ENCODE peak calls at places on chromosome 11, in five cellular contexts. One of them, this sample, is unnamed.
A peak's percentile ranks its signal among the peaks of the same experiment; 100 is the strongest.

GRCh38 chr11:44823920-44824704 is 97.3 kb downstream of the TSPAN18 start:
- DNase-seq in neural progenitor cell: peak; percentile 96
- DNase-seq in suprapubic skin: no peak
- DNase-seq in right cardiac atrium: peak; percentile 48
- DNase-seq in PC-3: no peak
- DNase-seq in this sample: no peak

GRCh38 chr11:134229131-134229790 is 4.8 kb downstream of the VPS26B start:
- DNase-seq in neural progenitor cell: no peak
- DNase-seq in suprapubic skin: no peak
- DNase-seq in right cardiac atrium: no peak
- DNase-seq in PC-3: no peak
- DNase-seq in this sample: no peak

GRCh38 chr11:17593466-17594245 is 46.6 kb downstream of the OTOG start:
- DNase-seq in neural progenitor cell: no peak
- DNase-seq in suprapubic skin: peak; percentile 68
- DNase-seq in right cardiac atrium: no peak
- DNase-seq in PC-3: no peak
- DNase-seq in this sample: no peak

GRCh38 chr11:8331767-8332166 is 68.1 kb upstream of the LMO1 start:
- DNase-seq in neural progenitor cell: no peak
- DNase-seq in suprapubic skin: no peak
- DNase-seq in right cardiac atrium: no peak
- DNase-seq in PC-3: no peak
- DNase-seq in this sample: no peak

GRCh38 chr11:44269369-44270351 is 40.3 kb downstream of the ALX4 start:
- DNase-seq in neural progenitor cell: no peak
- DNase-seq in suprapubic skin: peak; percentile 40
- DNase-seq in right cardiac atrium: peak; percentile 32
- DNase-seq in PC-3: no peak
- DNase-seq in this sample: no peak

GRCh38 chr11:70746351-70746750 is 348.0 kb downstream of the CTTN start:
- DNase-seq in neural progenitor cell: no peak
- DNase-seq in suprapubic skin: no peak
- DNase-seq in right cardiac atrium: no peak
- DNase-seq in PC-3: no peak
- DNase-seq in this sample: no peak

GRCh38 chr11:92302766-92303165 is 78.1 kb downstream of the FAT3 start:
- DNase-seq in neural progenitor cell: no peak
- DNase-seq in suprapubic skin: no peak
- DNase-seq in right cardiac atrium: no peak
- DNase-seq in PC-3: no peak
- DNase-seq in this sample: no peak

GRCh38 chr11:129855086-129855485 is 39.4 kb downstream of the TMEM45B start:
- DNase-seq in neural progenitor cell: no peak
- DNase-seq in suprapubic skin: no peak
- DNase-seq in right cardiac atrium: no peak
- DNase-seq in PC-3: peak; percentile 84
- DNase-seq in this sample: no peak

GRCh38 chr11:77710358-77710757 is 72.8 kb upstream of the CLNS1A start:
- DNase-seq in neural progenitor cell: no peak
- DNase-seq in suprapubic skin: no peak
- DNase-seq in right cardiac atrium: no peak
- DNase-seq in PC-3: peak; percentile 64
- DNase-seq in this sample: no peak

GRCh38 chr11:77155082-77155475 is 27.0 kb downstream of the MYO7A start:
- DNase-seq in neural progenitor cell: no peak
- DNase-seq in suprapubic skin: no peak
- DNase-seq in right cardiac atrium: no peak
- DNase-seq in PC-3: no peak
- DNase-seq in this sample: no peak

GRCh38 chr11:86151188-86152005 is 82.5 kb upstream of the PICALM start:
- DNase-seq in neural progenitor cell: peak; percentile 39
- DNase-seq in suprapubic skin: no peak
- DNase-seq in right cardiac atrium: peak; percentile 41
- DNase-seq in PC-3: peak; percentile 47
- DNase-seq in this sample: no peak

GRCh38 chr11:46338636-46338987 is 8.7 kb upstream of the DGKZ start:
- DNase-seq in neural progenitor cell: no peak
- DNase-seq in suprapubic skin: no peak
- DNase-seq in right cardiac atrium: no peak
- DNase-seq in PC-3: peak; percentile 12
- DNase-seq in this sample: no peak

GRCh38 chr11:6414874-6415328 is 4.0 kb downstream of the APBB1 start:
- DNase-seq in neural progenitor cell: no peak
- DNase-seq in suprapubic skin: no peak
- DNase-seq in right cardiac atrium: no peak
- DNase-seq in PC-3: no peak
- DNase-seq in this sample: no peak

GRCh38 chr11:120471131-120471530 is 40.4 kb upstream of the GRIK4 start:
- DNase-seq in neural progenitor cell: no peak
- DNase-seq in suprapubic skin: no peak
- DNase-seq in right cardiac atrium: no peak
- DNase-seq in PC-3: peak; percentile 13
- DNase-seq in this sample: no peak

GRCh38 chr11:45658292-45658991 is 7.0 kb downstream of the CHST1 start:
- DNase-seq in neural progenitor cell: peak; percentile 66
- DNase-seq in suprapubic skin: no peak
- DNase-seq in right cardiac atrium: peak; percentile 87
- DNase-seq in PC-3: no peak
- DNase-seq in this sample: peak; percentile 63

GRCh38 chr11:69801513-69802335 is 17.5 kb downstream of the FGF3 start:
- DNase-seq in neural progenitor cell: peak; percentile 71
- DNase-seq in suprapubic skin: no peak
- DNase-seq in right cardiac atrium: no peak
- DNase-seq in PC-3: peak; percentile 53
- DNase-seq in this sample: peak; percentile 63

GRCh38 chr11:45094958-45095690 is 51.3 kb upstream of the PRDM11 start:
- DNase-seq in neural progenitor cell: no peak
- DNase-seq in suprapubic skin: peak; percentile 50
- DNase-seq in right cardiac atrium: no peak
- DNase-seq in PC-3: no peak
- DNase-seq in this sample: no peak

GRCh38 chr11:43943931-43944751 is 1.7 kb downstream of the C11orf96 start:
- DNase-seq in neural progenitor cell: peak; percentile 42
- DNase-seq in suprapubic skin: no peak
- DNase-seq in right cardiac atrium: no peak
- DNase-seq in PC-3: peak; percentile 30
- DNase-seq in this sample: peak; percentile 30

GRCh38 chr11:119888119-119888518 is 159.1 kb upstream of the NECTIN1 start:
- DNase-seq in neural progenitor cell: no peak
- DNase-seq in suprapubic skin: no peak
- DNase-seq in right cardiac atrium: no peak
- DNase-seq in PC-3: no peak
- DNase-seq in this sample: no peak

GRCh38 chr11:71543866-71544265 is 4.4 kb upstream of the KRTAP5-9 start:
- DNase-seq in neural progenitor cell: no peak
- DNase-seq in suprapubic skin: no peak
- DNase-seq in right cardiac atrium: no peak
- DNase-seq in PC-3: no peak
- DNase-seq in this sample: no peak

DNA sequence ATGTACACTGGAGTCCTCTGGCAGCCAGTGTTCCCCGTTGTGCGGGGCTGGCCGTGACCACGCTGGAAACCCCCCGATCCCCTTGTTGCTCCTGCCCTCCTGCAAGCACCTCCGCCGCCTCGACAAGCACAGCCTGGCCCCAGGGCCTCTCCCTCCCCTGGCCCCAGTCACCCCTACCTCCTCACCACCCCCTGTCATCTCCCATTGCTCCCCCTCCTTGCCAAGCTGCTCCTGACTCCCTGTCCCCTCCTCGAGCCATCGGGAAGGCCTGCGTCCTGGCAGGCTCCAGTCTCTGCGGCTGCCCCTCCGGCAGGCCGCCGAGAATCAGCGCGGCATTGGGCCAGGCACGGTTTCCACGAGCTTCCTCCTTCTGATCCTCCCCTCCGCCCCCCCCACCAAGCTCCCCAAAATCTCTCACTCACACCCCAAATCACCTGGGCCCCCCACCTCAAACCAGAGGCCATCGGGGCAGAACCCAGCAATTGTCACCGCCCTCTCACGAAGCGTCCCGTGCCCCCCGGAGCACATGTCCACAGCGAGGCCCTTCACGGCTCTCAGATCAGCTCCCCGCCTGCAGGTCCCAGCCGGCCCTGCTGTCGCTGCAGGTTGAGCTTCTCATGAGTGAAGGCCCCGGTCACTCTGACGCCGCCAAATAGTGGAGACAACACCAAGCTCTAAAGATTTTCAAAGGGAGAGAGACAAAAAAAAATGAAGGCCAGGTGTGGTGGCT is 5.7 kb upstream of the LSP1 start:
- DNase-seq in neural progenitor cell: no peak
- DNase-seq in suprapubic skin: no peak
- DNase-seq in right cardiac atrium: no peak
- DNase-seq in PC-3: no peak
- DNase-seq in this sample: no peak
- H3K4me1 ChIP-seq in neural progenitor cell: no peaks in the 10 kb centered on the region
- H3K4me1 ChIP-seq in suprapubic skin: peaks cover 25% of the 10 kb centered on the region
- H3K4me1 ChIP-seq in right cardiac atrium: no peaks in the 10 kb centered on the region
- H3K4me1 ChIP-seq in PC-3: no peaks in the 10 kb centered on the region
- H3K4me1 ChIP-seq in this sample: no peaks in the 10 kb centered on the region

GRCh38 chr11:11867720-11868119 is 25.9 kb downstream of the USP47 start:
- DNase-seq in neural progenitor cell: no peak
- DNase-seq in suprapubic skin: no peak
- DNase-seq in right cardiac atrium: no peak
- DNase-seq in PC-3: no peak
- DNase-seq in this sample: no peak
- H3K4me1 ChIP-seq in neural progenitor cell: peaks cover 21% of the 10 kb centered on the region
- H3K4me1 ChIP-seq in suprapubic skin: peaks cover 16% of the 10 kb centered on the region
- H3K4me1 ChIP-seq in right cardiac atrium: peaks cover 6% of the 10 kb centered on the region
- H3K4me1 ChIP-seq in PC-3: no peaks in the 10 kb centered on the region
- H3K4me1 ChIP-seq in this sample: no peaks in the 10 kb centered on the region

DNA sequence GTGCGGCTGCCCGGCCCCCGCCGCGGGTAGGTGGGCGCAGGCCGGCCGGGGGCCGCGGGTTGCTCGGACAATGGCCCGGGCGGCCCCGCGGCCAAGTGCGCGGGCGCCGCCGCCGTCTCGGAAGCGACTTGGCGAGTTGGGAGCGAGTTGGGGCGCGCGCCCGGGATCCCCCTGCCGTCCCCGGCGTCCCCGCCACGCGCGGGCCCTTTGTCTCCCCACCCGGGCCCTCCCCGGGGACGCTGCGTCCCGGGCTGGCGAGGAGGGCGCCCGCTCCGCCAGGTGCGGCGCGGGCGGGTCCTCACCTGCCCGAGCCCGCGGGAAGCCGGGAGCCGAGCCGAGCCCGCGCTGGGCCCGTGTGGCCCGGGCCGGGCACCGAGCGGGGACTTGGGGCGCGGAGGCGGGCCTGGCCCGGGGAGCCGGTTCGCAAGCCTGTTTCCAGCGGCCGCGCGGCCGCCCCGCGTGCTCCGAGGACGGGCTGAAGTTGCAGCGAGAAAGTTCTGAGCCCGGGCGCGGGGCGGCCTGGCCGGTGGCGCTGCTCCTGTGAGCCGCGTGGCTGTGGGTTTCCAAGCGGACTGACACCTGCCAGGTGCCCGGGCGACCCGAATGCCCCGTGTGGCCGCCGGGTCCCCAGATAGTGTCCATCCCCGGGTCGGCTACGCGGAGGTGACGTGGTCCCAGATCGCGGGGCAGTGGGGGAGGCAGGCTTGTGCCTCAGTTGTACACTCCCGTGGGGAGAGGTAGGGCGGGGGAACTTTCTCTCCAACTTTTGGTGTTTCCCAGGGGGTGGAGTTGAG is 586 bp downstream of the LRP5 start:
- DNase-seq in neural progenitor cell: peak; percentile 56
- DNase-seq in suprapubic skin: no peak
- DNase-seq in right cardiac atrium: no peak
- DNase-seq in PC-3: peak; percentile 10
- DNase-seq in this sample: no peak
- H3K4me1 ChIP-seq in neural progenitor cell: peaks cover 14% of the 10 kb centered on the region
- H3K4me1 ChIP-seq in suprapubic skin: peaks cover 40% of the 10 kb centered on the region
- H3K4me1 ChIP-seq in right cardiac atrium: peaks cover 10% of the 10 kb centered on the region
- H3K4me1 ChIP-seq in PC-3: peaks cover 35% of the 10 kb centered on the region
- H3K4me1 ChIP-seq in this sample: peaks cover 12% of the 10 kb centered on the region

GRCh38 chr11:75518771-75519653 is 6.7 kb downstream of the GDPD5 start:
- DNase-seq in neural progenitor cell: peak; percentile 74
- DNase-seq in suprapubic skin: no peak
- DNase-seq in right cardiac atrium: no peak
- DNase-seq in PC-3: no peak
- DNase-seq in this sample: no peak
- H3K4me1 ChIP-seq in neural progenitor cell: peaks cover 42% of the 10 kb centered on the region
- H3K4me1 ChIP-seq in suprapubic skin: peaks cover 4% of the 10 kb centered on the region
- H3K4me1 ChIP-seq in right cardiac atrium: no peaks in the 10 kb centered on the region
- H3K4me1 ChIP-seq in PC-3: peaks cover 2% of the 10 kb centered on the region
- H3K4me1 ChIP-seq in this sample: no peaks in the 10 kb centered on the region